ENCODE peak calls at places on chromosomes 2 and 18, in six cellular contexts. One of them, this sample, is unnamed. For H3K36me3, the result is how much of the 10 kb centered on the place peaks cover.

GRCh38 chr2:29495068-29495467 is 379.9 kb downstream of the CLIP4 start:
- DNase-seq in upper lobe of left lung: no peak
- DNase-seq in fibroblast of lung: no peak
- DNase-seq in cardiac muscle cell: no peak
- DNase-seq in aorta: no peak
- DNase-seq in iPS DF 6.9: no peak
- DNase-seq in this sample: no peak

GRCh38 chr18:79543861-79544385 is 135.7 kb upstream of the CTDP1 start:
- DNase-seq in iPS DF 6.9: no peak
- DNase-seq in aorta: peak
- DNase-seq in cardiac muscle cell: no peak
- DNase-seq in fibroblast of lung: no peak
- DNase-seq in upper lobe of left lung: peak
- DNase-seq in this sample: no peak

GRCh38 chr2:19038096-19039015 is 320.1 kb downstream of the OSR1 start:
- DNase-seq in cardiac muscle cell: peak
- DNase-seq in upper lobe of left lung: no peak
- DNase-seq in aorta: no peak
- DNase-seq in fibroblast of lung: peak
- DNase-seq in iPS DF 6.9: no peak
- DNase-seq in this sample: no peak

GRCh38 chr2:182887093-182887492 is 20.7 kb upstream of the FRZB start:
- DNase-seq in iPS DF 6.9: no peak
- DNase-seq in cardiac muscle cell: no peak
- DNase-seq in upper lobe of left lung: no peak
- DNase-seq in fibroblast of lung: no peak
- DNase-seq in aorta: no peak
- DNase-seq in this sample: no peak

GRCh38 chr2:97727296-97727695 is 13.9 kb downstream of the ZAP70 start:
- DNase-seq in upper lobe of left lung: no peak
- DNase-seq in iPS DF 6.9: no peak
- DNase-seq in aorta: no peak
- DNase-seq in cardiac muscle cell: no peak
- DNase-seq in fibroblast of lung: no peak
- DNase-seq in this sample: no peak

GRCh38 chr2:35163948-35164347 is 1191.6 kb upstream of the CRIM1 start:
- DNase-seq in iPS DF 6.9: no peak
- DNase-seq in cardiac muscle cell: no peak
- DNase-seq in aorta: no peak
- DNase-seq in fibroblast of lung: no peak
- DNase-seq in upper lobe of left lung: no peak
- DNase-seq in this sample: peak

GRCh38 chr2:205197468-205198129 is 484.7 kb upstream of the NRP2 start:
- DNase-seq in iPS DF 6.9: no peak
- DNase-seq in fibroblast of lung: peak
- DNase-seq in aorta: no peak
- DNase-seq in upper lobe of left lung: no peak
- DNase-seq in cardiac muscle cell: no peak
- DNase-seq in this sample: no peak

GRCh38 chr2:121185571-121186074 is 99.4 kb downstream of the TFCP2L1 start:
- DNase-seq in upper lobe of left lung: no peak
- DNase-seq in iPS DF 6.9: no peak
- DNase-seq in aorta: no peak
- DNase-seq in fibroblast of lung: peak
- DNase-seq in cardiac muscle cell: no peak
- DNase-seq in this sample: no peak

GRCh38 chr18:51196811-51197660 is 445 bp downstream of the MEX3C start:
- DNase-seq in cardiac muscle cell: peak
- DNase-seq in iPS DF 6.9: no peak
- DNase-seq in upper lobe of left lung: peak
- DNase-seq in aorta: peak
- DNase-seq in fibroblast of lung: peak
- DNase-seq in this sample: no peak

GRCh38 chr18:22814329-22814703 is 118.8 kb upstream of the RBBP8 start:
- DNase-seq in cardiac muscle cell: no peak
- DNase-seq in aorta: no peak
- DNase-seq in upper lobe of left lung: no peak
- DNase-seq in iPS DF 6.9: no peak
- DNase-seq in fibroblast of lung: no peak
- DNase-seq in this sample: no peak

GRCh38 chr2:240510513-240511210 is 47.1 kb downstream of the ANKMY1 start:
- DNase-seq in cardiac muscle cell: no peak
- DNase-seq in fibroblast of lung: no peak
- DNase-seq in aorta: no peak
- DNase-seq in upper lobe of left lung: peak
- DNase-seq in iPS DF 6.9: no peak
- DNase-seq in this sample: no peak

GRCh38 chr2:44912660-44913059 is 28.8 kb upstream of the SIX3 start:
- DNase-seq in fibroblast of lung: peak
- DNase-seq in cardiac muscle cell: peak
- DNase-seq in aorta: no peak
- DNase-seq in iPS DF 6.9: no peak
- DNase-seq in upper lobe of left lung: no peak
- DNase-seq in this sample: no peak

GRCh38 chr2:224025874-224026273 is 13.2 kb downstream of the SERPINE2 start:
- DNase-seq in fibroblast of lung: no peak
- DNase-seq in aorta: no peak
- DNase-seq in upper lobe of left lung: peak
- DNase-seq in iPS DF 6.9: no peak
- DNase-seq in cardiac muscle cell: no peak
- DNase-seq in this sample: no peak

GRCh38 chr18:36296591-36297418 is 708 bp upstream of the FHOD3 start:
- DNase-seq in iPS DF 6.9: no peak
- DNase-seq in fibroblast of lung: peak
- DNase-seq in upper lobe of left lung: no peak
- DNase-seq in aorta: peak
- DNase-seq in cardiac muscle cell: peak
- DNase-seq in this sample: no peak

GRCh38 chr18:48139427-48140347 is 209.2 kb upstream of the SMAD2 start:
- DNase-seq in aorta: no peak
- DNase-seq in cardiac muscle cell: no peak
- DNase-seq in upper lobe of left lung: peak
- DNase-seq in iPS DF 6.9: no peak
- DNase-seq in fibroblast of lung: no peak
- DNase-seq in this sample: no peak

GRCh38 chr2:127771756-127772155 is 39.2 kb downstream of the WDR33 start:
- DNase-seq in fibroblast of lung: peak
- DNase-seq in aorta: no peak
- DNase-seq in upper lobe of left lung: no peak
- DNase-seq in cardiac muscle cell: peak
- DNase-seq in iPS DF 6.9: no peak
- DNase-seq in this sample: no peak

GRCh38 chr18:47981320-47981719 is 50.9 kb upstream of the SMAD2 start:
- DNase-seq in cardiac muscle cell: no peak
- DNase-seq in iPS DF 6.9: no peak
- DNase-seq in aorta: no peak
- DNase-seq in upper lobe of left lung: no peak
- DNase-seq in fibroblast of lung: no peak
- DNase-seq in this sample: peak

GRCh38 chr2:240670950-240671349 is 11.7 kb downstream of the AQP12B start:
- DNase-seq in aorta: no peak
- DNase-seq in iPS DF 6.9: no peak
- DNase-seq in upper lobe of left lung: no peak
- DNase-seq in cardiac muscle cell: no peak
- DNase-seq in fibroblast of lung: no peak
- DNase-seq in this sample: no peak

GRCh38 chr2:67516899-67517530 is 119.9 kb downstream of the ETAA1 start:
- DNase-seq in upper lobe of left lung: no peak
- DNase-seq in fibroblast of lung: peak
- DNase-seq in cardiac muscle cell: peak
- DNase-seq in iPS DF 6.9: no peak
- DNase-seq in aorta: no peak
- DNase-seq in this sample: no peak

GRCh38 chr2:67515021-67515420 is 117.9 kb downstream of the ETAA1 start:
- DNase-seq in iPS DF 6.9: no peak
- DNase-seq in fibroblast of lung: peak
- DNase-seq in cardiac muscle cell: no peak
- DNase-seq in upper lobe of left lung: no peak
- DNase-seq in aorta: no peak
- DNase-seq in this sample: no peak

GRCh38 chr2:67515538-67515937 is 118.4 kb downstream of the ETAA1 start:
- DNase-seq in aorta: no peak
- DNase-seq in cardiac muscle cell: no peak
- DNase-seq in iPS DF 6.9: no peak
- DNase-seq in upper lobe of left lung: no peak
- DNase-seq in fibroblast of lung: no peak
- DNase-seq in this sample: no peak

GRCh38 chr2:67516358-67516757 is 119.2 kb downstream of the ETAA1 start:
- DNase-seq in aorta: no peak
- DNase-seq in cardiac muscle cell: no peak
- DNase-seq in fibroblast of lung: no peak
- DNase-seq in upper lobe of left lung: no peak
- DNase-seq in iPS DF 6.9: no peak
- DNase-seq in this sample: peak

DNA sequence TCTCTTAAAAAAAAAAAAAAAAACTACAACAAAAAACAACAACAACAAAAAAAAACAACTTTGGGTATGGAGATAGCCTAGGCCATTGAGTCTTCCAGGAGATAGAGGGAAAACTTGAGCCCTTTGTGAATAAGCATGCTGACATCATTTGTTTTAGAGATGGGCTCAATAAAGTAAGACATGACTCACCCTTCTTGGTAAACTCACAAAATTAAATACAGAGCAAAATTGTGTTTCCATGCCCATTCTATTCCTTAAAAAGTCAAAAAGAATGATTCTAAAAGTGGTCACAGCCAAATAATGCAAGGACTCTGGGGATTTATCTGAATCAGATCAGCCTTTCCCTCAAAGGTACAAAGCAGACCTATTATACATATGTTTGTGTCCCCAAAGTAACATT is 117.4 kb downstream of the ETAA1 start:
- DNase-seq in iPS DF 6.9: no peak
- DNase-seq in fibroblast of lung: peak
- DNase-seq in aorta: no peak
- DNase-seq in upper lobe of left lung: no peak
- DNase-seq in cardiac muscle cell: no peak
- DNase-seq in this sample: no peak
- H3K27ac ChIP-seq in iPS DF 6.9: no peak
- H3K27ac ChIP-seq in fibroblast of lung: no peak
- H3K27ac ChIP-seq in aorta: no peak
- H3K27ac ChIP-seq in upper lobe of left lung: no peak
- H3K27ac ChIP-seq in cardiac muscle cell: no peak
- H3K27ac ChIP-seq in this sample: no peak

DNA sequence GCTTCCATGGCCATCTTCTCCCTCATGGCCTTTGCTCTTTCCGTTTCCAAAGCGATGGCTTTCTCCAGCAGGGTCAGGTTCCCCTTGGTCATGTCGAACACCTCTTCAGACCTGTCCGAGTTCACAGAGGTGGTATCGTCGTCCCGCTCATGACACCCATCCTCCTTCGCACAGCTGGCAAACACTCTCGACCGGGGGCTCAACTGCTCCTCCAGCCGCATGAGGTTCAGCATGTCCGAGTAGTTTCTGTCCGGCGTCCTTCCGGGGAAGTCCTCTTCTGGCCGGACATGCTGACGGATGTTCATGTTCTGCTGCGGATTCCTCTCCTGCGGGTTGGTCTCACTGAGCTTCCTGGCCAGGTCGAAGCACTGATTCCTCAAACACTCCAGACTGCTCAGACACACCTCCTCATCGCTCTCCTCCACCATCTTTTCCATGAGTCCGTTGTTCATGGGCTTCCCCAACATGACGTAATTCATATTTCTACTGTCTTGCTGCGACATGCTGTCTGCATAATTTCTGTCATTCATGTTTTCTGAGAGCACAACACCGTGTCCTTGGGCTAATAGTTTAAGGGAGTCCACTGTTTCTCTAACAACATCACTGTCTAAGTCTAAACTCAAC is 178.2 kb upstream of the PXDN start:
- DNase-seq in fibroblast of lung: no peak
- DNase-seq in iPS DF 6.9: no peak
- DNase-seq in aorta: no peak
- DNase-seq in upper lobe of left lung: no peak
- DNase-seq in cardiac muscle cell: no peak
- DNase-seq in this sample: no peak
- H3K36me3 ChIP-seq in fibroblast of lung: under half
- H3K36me3 ChIP-seq in iPS DF 6.9: under half
- H3K36me3 ChIP-seq in aorta: under half
- H3K36me3 ChIP-seq in upper lobe of left lung: under half
- H3K36me3 ChIP-seq in cardiac muscle cell: under half
- H3K36me3 ChIP-seq in this sample: under half

GRCh38 chr2:152334701-152335015 is 316 bp upstream of the FMNL2 start:
- DNase-seq in fibroblast of lung: no peak
- DNase-seq in iPS DF 6.9: no peak
- DNase-seq in aorta: no peak
- DNase-seq in upper lobe of left lung: no peak
- DNase-seq in cardiac muscle cell: no peak
- DNase-seq in this sample: no peak

GRCh38 chr2:152336103-152336853 is 1.3 kb downstream of the FMNL2 start:
- DNase-seq in iPS DF 6.9: no peak
- DNase-seq in cardiac muscle cell: peak
- DNase-seq in fibroblast of lung: peak
- DNase-seq in upper lobe of left lung: peak
- DNase-seq in aorta: peak
- DNase-seq in this sample: no peak

GRCh38 chr2:152336854-152337510 is 2.0 kb downstream of the FMNL2 start:
- DNase-seq in iPS DF 6.9: no peak
- DNase-seq in fibroblast of lung: peak
- DNase-seq in aorta: peak
- DNase-seq in cardiac muscle cell: peak
- DNase-seq in upper lobe of left lung: peak
- DNase-seq in this sample: no peak

GRCh38 chr2:152335016-152335850 is at the start of gene FMNL2:
- DNase-seq in cardiac muscle cell: peak
- DNase-seq in iPS DF 6.9: peak
- DNase-seq in upper lobe of left lung: peak
- DNase-seq in aorta: peak
- DNase-seq in fibroblast of lung: peak
- DNase-seq in this sample: no peak

DNA sequence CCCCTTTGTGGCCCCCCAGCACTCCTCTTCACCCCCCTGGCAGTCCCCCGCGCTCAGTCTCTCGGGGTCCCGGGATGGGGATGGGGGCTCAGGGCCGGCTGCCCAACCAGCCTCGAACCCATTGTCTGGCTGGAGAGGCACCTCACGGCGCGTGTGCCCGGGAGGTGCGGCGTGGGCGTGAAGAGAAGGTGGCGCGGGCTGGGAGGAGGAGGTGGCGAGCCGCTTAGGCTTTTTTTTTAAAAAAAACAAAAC is 803 bp downstream of the FMNL2 start:
- DNase-seq in cardiac muscle cell: no peak
- DNase-seq in upper lobe of left lung: no peak
- DNase-seq in iPS DF 6.9: no peak
- DNase-seq in fibroblast of lung: no peak
- DNase-seq in aorta: peak
- DNase-seq in this sample: no peak
- H3K27ac ChIP-seq in cardiac muscle cell: no peak
- H3K27ac ChIP-seq in upper lobe of left lung: peak
- H3K27ac ChIP-seq in iPS DF 6.9: no peak
- H3K27ac ChIP-seq in fibroblast of lung: peak
- H3K27ac ChIP-seq in aorta: peak
- H3K27ac ChIP-seq in this sample: no peak

DNA sequence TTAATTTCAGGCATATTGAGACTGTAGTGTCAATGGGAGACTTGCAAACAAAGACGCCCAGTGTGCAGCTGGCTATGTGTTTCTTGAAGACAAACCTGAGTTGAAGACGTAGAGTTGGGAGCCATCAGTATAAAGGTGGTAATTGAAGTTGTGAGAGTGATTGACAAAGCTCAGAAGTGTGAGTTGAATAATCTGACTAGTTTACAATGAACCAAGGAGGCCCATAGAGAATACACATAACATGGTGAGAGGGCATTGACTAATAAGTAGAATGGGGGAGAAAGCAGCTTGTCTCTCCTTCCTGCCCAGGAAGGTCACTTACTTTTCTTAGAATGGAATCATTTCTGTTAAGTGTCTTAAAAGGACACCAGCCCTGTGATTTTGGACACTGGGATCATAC is 14.1 kb downstream of the SP110 start:
- DNase-seq in iPS DF 6.9: no peak
- DNase-seq in upper lobe of left lung: no peak
- DNase-seq in aorta: no peak
- DNase-seq in fibroblast of lung: no peak
- DNase-seq in cardiac muscle cell: no peak
- DNase-seq in this sample: no peak
- H3K36me3 ChIP-seq in iPS DF 6.9: under half
- H3K36me3 ChIP-seq in upper lobe of left lung: under half
- H3K36me3 ChIP-seq in aorta: under half
- H3K36me3 ChIP-seq in fibroblast of lung: under half
- H3K36me3 ChIP-seq in cardiac muscle cell: under half
- H3K36me3 ChIP-seq in this sample: under half